ENCODE peak calls at places on chromosomes 13 and 19, in seven cellular contexts. A is NAMALWA, R is GM23248, H is endodermal cell, Q is HS-5, B is dermis blood vessel endothelial cell, Y is left cardiac atrium. U is an unnamed sample.

GRCh38 chr19:48818234-48818823 is 7.5 kb upstream of the BCAT2 start:
- DNase-seq in R (no peak), Y (no peak), Q (no peak), H (no peak), B (no peak), A (no peak), U (no peak)

GRCh38 chr19:8794823-8795222 is 37.3 kb downstream of the ZNF558 start:
- DNase-seq in A (no peak), H (no peak), Q (no peak), Y (no peak), R (no peak), B (no peak), U (no peak)

GRCh38 chr19:11197291-11198174 is at the start of gene KANK2:
- DNase-seq in Y (peak), R (peak), B (peak), H (peak), A (peak), Q (no peak), U (peak)

GRCh38 chr13:33052446-33052845 is 36.2 kb downstream of the KL start:
- DNase-seq in B (no peak), A (no peak), Q (no peak), H (no peak), Y (no peak), R (peak), U (no peak)

GRCh38 chr19:31002852-31003251 is 346.4 kb downstream of the TSHZ3 start:
- DNase-seq in R (no peak), Q (no peak), H (no peak), B (no peak), Y (no peak), A (no peak), U (no peak)

GRCh38 chr13:96696501-96696900 is 297.8 kb downstream of the OXGR1 start:
- DNase-seq in H (no peak), Y (no peak), Q (no peak), B (no peak), R (no peak), A (no peak), U (no peak)

GRCh38 chr19:1945899-1946298 is 4.9 kb downstream of the CSNK1G2 start:
- DNase-seq in R (peak), H (peak), Y (peak), B (peak), Q (no peak), A (peak), U (no peak)

GRCh38 chr13:108980237-108980636 is 350.8 kb downstream of the MYO16 start:
- DNase-seq in Y (no peak), Q (no peak), H (no peak), R (no peak), B (no peak), A (no peak), U (no peak)

GRCh38 chr13:32600891-32601290 is 14.6 kb downstream of the PDS5B start:
- DNase-seq in R (no peak), A (peak), B (no peak), H (no peak), Q (no peak), Y (no peak), U (no peak)

GRCh38 chr13:29589234-29589633 is 6.3 kb downstream of the SLC7A1 start:
- DNase-seq in H (no peak), A (no peak), Q (no peak), B (no peak), Y (no peak), R (peak), U (no peak)

GRCh38 chr13:108270442-108270841 is 924 bp downstream of the TNFSF13B start:
- DNase-seq in A (no peak), Y (no peak), R (peak), Q (no peak), B (no peak), H (no peak), U (no peak)

GRCh38 chr13:109743706-109744453 is 42.5 kb downstream of the IRS2 start:
- DNase-seq in B (peak), Q (no peak), H (peak), A (peak), R (peak), Y (no peak), U (peak)

GRCh38 chr13:83117046-83117445 is 765.2 kb downstream of the SLITRK1 start:
- DNase-seq in R (no peak), A (no peak), Q (no peak), H (no peak), B (no peak), Y (no peak), U (no peak)

GRCh38 chr19:18109731-18110671 is 12.4 kb downstream of the MAST3 start:
- DNase-seq in Y (peak), A (peak), Q (no peak), B (no peak), R (peak), H (peak), U (no peak)

GRCh38 chr13:76672422-76672821 is 213.8 kb downstream of the KCTD12 start:
- DNase-seq in R (peak), Y (no peak), H (no peak), B (peak), A (no peak), Q (no peak), U (no peak)

GRCh38 chr19:35870798-35871197 is 2.4 kb downstream of the APLP1 start:
- DNase-seq in A (no peak), R (no peak), Q (no peak), Y (no peak), H (peak), B (no peak), U (no peak)

GRCh38 chr13:93690139-93690538 is 463.5 kb downstream of the GPC6 start:
- DNase-seq in R (peak), Y (no peak), Q (no peak), A (peak), H (peak), B (peak), U (no peak)

GRCh38 chr13:26471807-26472206 is 85.7 kb upstream of the WASF3 start:
- DNase-seq in B (no peak), Y (no peak), R (no peak), Q (no peak), A (no peak), H (peak), U (no peak)

GRCh38 chr19:52949422-52949821 is 13.3 kb downstream of the ZNF816 start:
- DNase-seq in Y (no peak), A (no peak), Q (no peak), R (no peak), H (no peak), B (no peak), U (no peak)

GRCh38 chr13:112670118-112670517 is 19.7 kb upstream of the ATP11A start:
- DNase-seq in Y (no peak), A (no peak), B (no peak), Q (no peak), R (no peak), H (peak), U (no peak)

U was measured in HS-27A.